ENCODE peak calls at places on chromosomes 5 and 9, in ten cellular contexts. U is tibial nerve; O is CD4-positive, alpha-beta T cell; Q is endodermal cell; N is ascending aorta; V is lower lobe of right lung; M is OCI-LY7; L is PC-3; R is SJCRH30; Y is breast epithelium. Z is an unnamed sample.

GRCh38 chr5:38104497-38105230 is 153.7 kb upstream of the EGFLAM start:
- DNase-seq in V (no peak), Y (no peak), O (no peak), Q (peak; percentile 78), R (peak; percentile 33), U (no peak), N (no peak), M (no peak), L (peak; percentile 30), Z (no peak)

GRCh38 chr5:42858031-42858643 is 46.4 kb upstream of the SELENOP start:
- DNase-seq in M (no peak), O (no peak), V (no peak), L (peak; percentile 51), Y (no peak), U (peak; percentile 45), R (peak; percentile 30), N (no peak), Q (no peak), Z (no peak)

GRCh38 chr9:34292552-34292951 is 36.5 kb downstream of the KIF24 start:
- DNase-seq in U (no peak), Y (no peak), O (no peak), L (no peak), R (no peak), N (no peak), M (no peak), V (no peak), Q (no peak), Z (no peak)

GRCh38 chr5:77973253-77973609 is 197.1 kb upstream of the TBCA start:
- DNase-seq in Y (no peak), N (no peak), R (no peak), M (no peak), V (no peak), Q (peak; percentile 89), U (no peak), O (no peak), L (no peak), Z (no peak)

GRCh38 chr5:54215233-54215736 is 95.1 kb downstream of the ARL15 start:
- DNase-seq in N (no peak), U (no peak), Y (no peak), V (no peak), O (no peak), M (no peak), R (no peak), Q (peak; percentile 73), L (no peak), Z (no peak)

GRCh38 chr9:70392189-70392588 is 22.3 kb downstream of the KLF9 start:
- DNase-seq in Q (no peak), M (peak; percentile 21), R (no peak), Y (no peak), O (no peak), U (no peak), V (no peak), L (peak; percentile 13), N (no peak), Z (no peak)

GRCh38 chr5:122313001-122313402 is 965 bp downstream of the SNCAIP start:
- DNase-seq in R (no peak), Q (peak; percentile 58), O (no peak), L (no peak), M (no peak), N (no peak), V (no peak), Y (no peak), U (peak; percentile 10), Z (no peak)

GRCh38 chr5:65059681-65060598 is 291.2 kb downstream of the CWC27 start:
- DNase-seq in M (peak; percentile 58), O (no peak), V (no peak), L (no peak), Q (no peak), Y (no peak), U (no peak), R (no peak), N (no peak), Z (no peak)

GRCh38 chr9:22056402-22056801 is 47.3 kb upstream of the CDKN2B start:
- DNase-seq in M (no peak), L (no peak), N (no peak), V (no peak), O (no peak), U (no peak), Y (no peak), Q (no peak), R (no peak), Z (no peak)

GRCh38 chr5:155085282-155085990 is 71.9 kb downstream of the KIF4B start:
- DNase-seq in Q (no peak), M (no peak), N (no peak), R (no peak), O (no peak), L (peak; percentile 25), U (no peak), Y (no peak), V (no peak), Z (no peak)

GRCh38 chr5:157219491-157220271 is 39.0 kb downstream of the ITK start:
- DNase-seq in O (no peak), V (no peak), M (no peak), U (no peak), Q (no peak), L (no peak), N (no peak), Y (no peak), R (no peak), Z (no peak)

GRCh38 chr9:138024131-138024530 is 146.5 kb downstream of the CACNA1B start:
- DNase-seq in Y (peak; percentile 42), O (peak; percentile 19), N (no peak), Q (no peak), L (no peak), R (no peak), V (no peak), M (no peak), U (no peak), Z (no peak)

GRCh38 chr5:90289837-90290236 is 119.7 kb downstream of the CETN3 start:
- DNase-seq in L (no peak), Y (no peak), V (no peak), O (no peak), U (no peak), N (no peak), Q (no peak), R (no peak), M (no peak), Z (no peak)

GRCh38 chr5:50667079-50667652 is 729 bp downstream of the PARP8 start:
- DNase-seq in N (peak; percentile 12), O (no peak), V (peak; percentile 82), L (no peak), Q (peak; percentile 89), U (peak; percentile 22), M (peak; percentile 64), Y (peak; percentile 57), R (peak; percentile 32), Z (no peak)
- H3K27ac ChIP-seq in N (peak overlapping the region; percentile 92), O (peak overlapping the region; percentile 100), V (peak overlapping the region; percentile 97), L (no peak overlapping the region), Q (peak overlapping the region; percentile 58), U (peak overlapping the region; percentile 88), M (peak overlapping the region; percentile 83), Y (peak overlapping the region; percentile 91), R (no peak overlapping the region), Z (peak overlapping the region; percentile 64)

DNA sequence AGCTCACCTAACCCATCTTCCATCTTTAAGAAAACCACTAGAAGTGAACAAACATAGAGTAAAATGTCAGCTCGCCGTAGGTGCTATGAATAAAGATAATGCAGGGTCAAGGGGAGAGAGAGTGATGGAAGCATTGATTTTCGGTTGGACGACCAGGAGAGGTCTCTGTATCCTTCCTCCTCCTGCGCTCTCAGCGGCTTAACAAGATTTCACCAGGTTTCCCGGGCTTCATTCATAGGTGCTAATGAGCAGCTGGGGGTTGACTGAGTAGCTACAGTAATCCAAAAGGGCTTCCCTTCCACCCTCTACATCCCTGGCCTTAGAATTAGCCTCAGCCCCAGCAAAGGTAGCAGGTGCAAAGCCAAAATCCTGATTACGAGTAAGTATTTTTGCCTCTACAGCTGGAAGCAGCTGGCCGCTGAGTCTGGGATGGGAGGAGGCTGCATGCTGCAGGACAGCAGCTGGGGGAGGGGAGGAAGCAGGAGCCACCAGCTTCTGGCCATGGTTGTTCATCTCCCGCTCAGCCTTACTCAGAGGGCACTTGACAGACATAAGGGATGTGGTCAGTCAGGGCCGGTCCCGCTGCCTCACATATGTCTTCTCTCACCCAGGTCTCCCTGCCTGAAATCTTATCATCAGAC is 112.0 kb upstream of the IL12B start:
- DNase-seq in L (no peak), Y (no peak), R (no peak), M (no peak), O (no peak), V (peak; percentile 41), Q (peak; percentile 82), N (no peak), U (no peak), Z (no peak)
- H3K27ac ChIP-seq in L (no peak overlapping the region), Y (no peak overlapping the region), R (no peak overlapping the region), M (no peak overlapping the region), O (no peak overlapping the region), V (no peak overlapping the region), Q (no peak overlapping the region), N (no peak overlapping the region), U (no peak overlapping the region), Z (no peak overlapping the region)

GRCh38 chr9:6689893-6690634 is 44.5 kb upstream of the GLDC start:
- DNase-seq in Y (no peak), R (no peak), O (no peak), Q (no peak), L (no peak), N (no peak), U (no peak), V (no peak), M (peak; percentile 65), Z (no peak)

GRCh38 chr9:6681147-6681956 is 35.8 kb upstream of the GLDC start:
- DNase-seq in R (peak; percentile 92), U (peak; percentile 92), N (peak; percentile 90), Y (peak; percentile 97), Q (peak; percentile 98), L (peak; percentile 95), M (peak; percentile 95), O (peak; percentile 89), V (peak; percentile 98), Z (peak; percentile 90)

GRCh38 chr9:6681957-6682501 is 36.5 kb upstream of the GLDC start:
- DNase-seq in Q (no peak), V (no peak), M (no peak), N (no peak), Y (no peak), L (no peak), U (no peak), R (no peak), O (no peak), Z (no peak)

GRCh38 chr9:6687180-6687579 is 41.7 kb upstream of the GLDC start:
- DNase-seq in N (no peak), Q (no peak), U (no peak), Y (no peak), V (no peak), O (no peak), M (no peak), R (no peak), L (no peak), Z (no peak)

GRCh38 chr9:6686396-6686795 is 40.9 kb upstream of the GLDC start:
- DNase-seq in O (no peak), M (peak; percentile 41), R (no peak), U (no peak), V (no peak), L (peak; percentile 40), Y (no peak), Q (no peak), N (no peak), Z (no peak)
- H3K27ac ChIP-seq in O (no peak overlapping the region), M (peak overlapping the region; percentile 2), R (no peak overlapping the region), U (peak overlapping the region; percentile 41), V (no peak overlapping the region), L (no peak overlapping the region), Y (no peak overlapping the region), Q (no peak overlapping the region), N (peak overlapping the region; percentile 4), Z (peak overlapping the region; percentile 43)

DNA sequence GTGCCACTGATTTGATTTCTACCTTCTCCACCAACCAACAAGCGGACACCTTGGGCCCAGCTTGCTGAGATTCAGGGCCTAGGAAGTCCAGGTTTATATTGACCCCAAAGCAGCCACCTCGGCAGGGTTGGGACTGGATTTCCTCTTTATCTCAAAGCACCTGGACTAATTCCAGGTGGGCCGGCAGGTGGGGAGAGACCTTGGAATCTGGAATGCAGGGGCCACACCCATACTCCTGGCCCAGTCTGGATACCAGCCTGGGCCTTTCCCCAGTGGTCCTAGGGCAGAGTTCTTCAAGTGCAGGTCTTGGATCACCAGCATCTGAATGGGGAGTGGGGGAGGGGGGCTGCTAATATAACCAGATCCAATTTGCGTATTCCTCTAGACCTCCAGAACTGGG is 93.1 kb downstream of the PCDH1 start:
- DNase-seq in Q (no peak), U (no peak), Y (no peak), M (no peak), V (no peak), O (no peak), N (no peak), R (no peak), L (no peak), Z (no peak)
- H3K27ac ChIP-seq in Q (no peak overlapping the region), U (no peak overlapping the region), Y (no peak overlapping the region), M (no peak overlapping the region), V (no peak overlapping the region), O (no peak overlapping the region), N (no peak overlapping the region), R (no peak overlapping the region), L (no peak overlapping the region), Z (no peak overlapping the region)

Z was measured in thoracic aorta.